ENCODE peak calls at places on chromosomes 2 and 18, in four cellular contexts. C is activated naive CD8-positive, alpha-beta T cell treated with anti-CD3 and anti-CD28 coated beads, Interleukin-2, amount 50 U/mL, for 24 hours; Z is ovary; R is activated T-cell treated with anti-CD3 and anti-CD28 coated beads, Interleukin-2, amount 50 U/mL, for 4 hours. B is an unnamed sample.
A peak's percentile ranks its signal among the peaks of the same experiment; 100 is the strongest.

GRCh38 chr18:47418746-47419145 is 167.3 kb upstream of the SKOR2 start:
- DNase-seq in R (no peak), Z (no peak), C (no peak), B (no peak)

GRCh38 chr2:71923887-71924533 is 223.7 kb downstream of the CYP26B1 start:
- DNase-seq in Z (peak; percentile 53), R (peak; percentile 32), C (peak; percentile 50), B (peak; percentile 55)

GRCh38 chr18:45962461-45962860 is 4.7 kb downstream of the EPG5 start:
- DNase-seq in C (no peak), R (no peak), Z (no peak), B (no peak)

GRCh38 chr2:133972786-133973185 is 281.1 kb upstream of the MGAT5 start:
- DNase-seq in Z (peak; percentile 30), C (no peak), R (no peak), B (no peak)

GRCh38 chr2:19185061-19185460 is 173.4 kb downstream of the OSR1 start:
- DNase-seq in Z (no peak), C (no peak), R (no peak), B (no peak)

GRCh38 chr18:11310476-11311086 is 161.2 kb upstream of the PIEZO2 start:
- DNase-seq in R (no peak), C (peak; percentile 44), Z (no peak), B (no peak)

GRCh38 chr18:715626-716025 is 3.2 kb upstream of the ENOSF1 start:
- DNase-seq in Z (no peak), R (no peak), C (peak; percentile 21), B (no peak)

GRCh38 chr2:84946204-84947009 is 24.6 kb upstream of the KCMF1 start:
- DNase-seq in R (peak; percentile 71), C (peak; percentile 80), Z (no peak), B (peak; percentile 66)

GRCh38 chr2:178908810-178909209 is 101.6 kb upstream of the TTN start:
- DNase-seq in C (no peak), R (no peak), Z (no peak), B (no peak)

GRCh38 chr2:206936456-206937222 is 2.7 kb upstream of the CPO start:
- DNase-seq in C (no peak), R (no peak), Z (no peak), B (no peak)

GRCh38 chr2:85119900-85120299 is 13.3 kb upstream of the TCF7L1 start:
- DNase-seq in Z (no peak), R (no peak), C (no peak), B (no peak)

B was measured in activated naive CD4-positive, alpha-beta T cell treated with anti-CD3 and anti-CD28 coated beads, Interleukin-2, amount 50 U/mL, for 72 hours.